ENCODE peak calls at places on chromosome 14, in nine cellular contexts. One of them, this sample, is unnamed. For H3K4me1 and H3K9me3, the result is how much of the 10 kb centered on the place peaks cover.

GRCh38 chr14:52735921-52736489 is 6.0 kb downstream of the STYX start:
- DNase-seq in lower lobe of right lung: no peak
- DNase-seq in breast epithelium: no peak
- DNase-seq in left ventricle myocardium inferior: no peak
- DNase-seq in right lobe of liver: no peak
- DNase-seq in HCT116: no peak
- DNase-seq in esophagus squamous epithelium: no peak
- DNase-seq in A549: no peak
- DNase-seq in CD8-positive, alpha-beta T cell: no peak
- DNase-seq in this sample: no peak

GRCh38 chr14:102907303-102907844 is 15.1 kb upstream of the AMN start:
- DNase-seq in lower lobe of right lung: peak
- DNase-seq in breast epithelium: no peak
- DNase-seq in left ventricle myocardium inferior: no peak
- DNase-seq in right lobe of liver: no peak
- DNase-seq in HCT116: no peak
- DNase-seq in esophagus squamous epithelium: no peak
- DNase-seq in A549: no peak
- DNase-seq in CD8-positive, alpha-beta T cell: no peak
- DNase-seq in this sample: no peak

GRCh38 chr14:88505621-88506020 is 49.2 kb downstream of the PTPN21 start:
- DNase-seq in lower lobe of right lung: no peak
- DNase-seq in breast epithelium: no peak
- DNase-seq in left ventricle myocardium inferior: no peak
- DNase-seq in right lobe of liver: no peak
- DNase-seq in HCT116: no peak
- DNase-seq in esophagus squamous epithelium: no peak
- DNase-seq in A549: no peak
- DNase-seq in CD8-positive, alpha-beta T cell: no peak
- DNase-seq in this sample: no peak

GRCh38 chr14:73457050-73457934 is 1.1 kb downstream of the NUMB start:
- DNase-seq in lower lobe of right lung: peak
- DNase-seq in breast epithelium: no peak
- DNase-seq in left ventricle myocardium inferior: peak
- DNase-seq in right lobe of liver: peak
- DNase-seq in HCT116: no peak
- DNase-seq in esophagus squamous epithelium: no peak
- DNase-seq in A549: peak
- DNase-seq in CD8-positive, alpha-beta T cell: no peak
- DNase-seq in this sample: peak

GRCh38 chr14:97387252-97387882 is 590.2 kb downstream of the VRK1 start:
- DNase-seq in lower lobe of right lung: no peak
- DNase-seq in breast epithelium: no peak
- DNase-seq in left ventricle myocardium inferior: no peak
- DNase-seq in right lobe of liver: no peak
- DNase-seq in HCT116: no peak
- DNase-seq in esophagus squamous epithelium: no peak
- DNase-seq in A549: no peak
- DNase-seq in CD8-positive, alpha-beta T cell: no peak
- DNase-seq in this sample: no peak

GRCh38 chr14:96711559-96712267 is 85.5 kb upstream of the VRK1 start:
- DNase-seq in lower lobe of right lung: no peak
- DNase-seq in breast epithelium: no peak
- DNase-seq in left ventricle myocardium inferior: no peak
- DNase-seq in right lobe of liver: no peak
- DNase-seq in HCT116: no peak
- DNase-seq in esophagus squamous epithelium: no peak
- DNase-seq in A549: no peak
- DNase-seq in CD8-positive, alpha-beta T cell: no peak
- DNase-seq in this sample: no peak

GRCh38 chr14:50794063-50794645 is 36.8 kb downstream of the NIN start:
- DNase-seq in lower lobe of right lung: no peak
- DNase-seq in breast epithelium: no peak
- DNase-seq in left ventricle myocardium inferior: no peak
- DNase-seq in right lobe of liver: no peak
- DNase-seq in HCT116: no peak
- DNase-seq in esophagus squamous epithelium: no peak
- DNase-seq in A549: no peak
- DNase-seq in CD8-positive, alpha-beta T cell: no peak
- DNase-seq in this sample: no peak

GRCh38 chr14:51573607-51574006 is 78.1 kb upstream of the FRMD6 start:
- DNase-seq in lower lobe of right lung: no peak
- DNase-seq in breast epithelium: no peak
- DNase-seq in left ventricle myocardium inferior: no peak
- DNase-seq in right lobe of liver: no peak
- DNase-seq in HCT116: no peak
- DNase-seq in esophagus squamous epithelium: no peak
- DNase-seq in A549: no peak
- DNase-seq in CD8-positive, alpha-beta T cell: no peak
- DNase-seq in this sample: no peak

GRCh38 chr14:80954771-80955299 is 586 bp upstream of the TSHR start:
- DNase-seq in lower lobe of right lung: peak
- DNase-seq in breast epithelium: peak
- DNase-seq in left ventricle myocardium inferior: peak
- DNase-seq in right lobe of liver: peak
- DNase-seq in HCT116: peak
- DNase-seq in esophagus squamous epithelium: no peak
- DNase-seq in A549: peak
- DNase-seq in CD8-positive, alpha-beta T cell: peak
- DNase-seq in this sample: peak

DNA sequence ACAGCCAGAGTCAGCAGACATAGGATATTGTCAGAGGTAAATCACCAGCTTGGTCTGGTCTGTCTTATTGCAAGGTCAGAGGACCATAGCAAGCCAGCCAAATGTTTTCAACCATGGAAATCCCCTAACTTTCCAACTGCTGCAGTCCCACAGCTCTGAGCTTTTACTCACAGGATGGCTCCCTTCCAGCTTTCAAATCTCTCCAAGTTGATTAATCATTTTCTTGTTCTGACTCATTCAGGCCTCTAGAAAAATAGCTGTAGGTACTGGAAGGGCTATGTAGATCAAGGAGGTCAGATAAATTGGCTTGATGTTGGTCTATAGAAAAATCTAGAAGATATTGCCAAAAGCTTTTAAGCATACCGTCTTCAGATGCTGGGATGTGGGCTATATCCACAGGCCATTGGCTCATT is 413.1 kb downstream of the RAD51B start:
- DNase-seq in lower lobe of right lung: no peak
- DNase-seq in breast epithelium: no peak
- DNase-seq in left ventricle myocardium inferior: no peak
- DNase-seq in right lobe of liver: peak
- DNase-seq in HCT116: peak
- DNase-seq in esophagus squamous epithelium: no peak
- DNase-seq in A549: peak
- DNase-seq in CD8-positive, alpha-beta T cell: no peak
- DNase-seq in this sample: peak
- H3K4me1 ChIP-seq in lower lobe of right lung: under half
- H3K4me1 ChIP-seq in breast epithelium: under half
- H3K4me1 ChIP-seq in left ventricle myocardium inferior: under half
- H3K4me1 ChIP-seq in right lobe of liver: under half
- H3K4me1 ChIP-seq in HCT116: half or more
- H3K4me1 ChIP-seq in esophagus squamous epithelium: under half
- H3K4me1 ChIP-seq in A549: half or more
- H3K4me1 ChIP-seq in CD8-positive, alpha-beta T cell: under half
- H3K4me1 ChIP-seq in this sample: under half

DNA sequence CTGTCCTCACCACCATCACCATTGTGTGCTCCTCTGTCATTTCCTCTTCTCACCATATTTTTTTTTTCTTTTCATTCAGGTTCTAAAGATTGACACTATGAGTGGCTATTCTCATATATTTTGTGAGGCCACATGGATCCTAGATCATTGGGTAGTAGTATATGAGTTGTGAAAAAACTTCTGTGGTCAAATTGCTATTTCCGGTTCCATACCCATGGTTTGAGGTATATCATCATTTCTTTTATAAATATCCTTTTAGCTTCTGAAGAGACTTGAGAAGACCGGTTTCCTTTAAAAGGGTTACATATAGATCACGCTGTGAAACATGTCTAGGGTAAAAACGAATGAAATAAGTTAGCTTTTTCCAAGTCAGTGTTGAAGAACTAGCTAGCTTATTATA is 769.3 kb downstream of the NOVA1 start:
- DNase-seq in lower lobe of right lung: no peak
- DNase-seq in breast epithelium: no peak
- DNase-seq in left ventricle myocardium inferior: no peak
- DNase-seq in right lobe of liver: no peak
- DNase-seq in HCT116: no peak
- DNase-seq in esophagus squamous epithelium: no peak
- DNase-seq in A549: no peak
- DNase-seq in CD8-positive, alpha-beta T cell: no peak
- DNase-seq in this sample: no peak
- H3K9me3 ChIP-seq in lower lobe of right lung: under half
- H3K9me3 ChIP-seq in breast epithelium: under half
- H3K9me3 ChIP-seq in left ventricle myocardium inferior: under half
- H3K9me3 ChIP-seq in right lobe of liver: under half
- H3K9me3 ChIP-seq in HCT116: under half
- H3K9me3 ChIP-seq in esophagus squamous epithelium: under half
- H3K9me3 ChIP-seq in A549: under half
- H3K9me3 ChIP-seq in CD8-positive, alpha-beta T cell: under half
- H3K9me3 ChIP-seq in this sample: under half

GRCh38 chr14:106378191-106378590 is 851.8 kb downstream of the TMEM121 start:
- DNase-seq in lower lobe of right lung: no peak
- DNase-seq in breast epithelium: no peak
- DNase-seq in left ventricle myocardium inferior: no peak
- DNase-seq in right lobe of liver: no peak
- DNase-seq in HCT116: no peak
- DNase-seq in esophagus squamous epithelium: no peak
- DNase-seq in A549: no peak
- DNase-seq in CD8-positive, alpha-beta T cell: peak
- DNase-seq in this sample: peak
- TF ChIP-seq CTCF in lower lobe of right lung: peak
- TF ChIP-seq CTCF in breast epithelium: no peak
- TF ChIP-seq CTCF in left ventricle myocardium inferior: no peak
- TF ChIP-seq CTCF in right lobe of liver: peak
- TF ChIP-seq CTCF in HCT116: no peak
- TF ChIP-seq CTCF in esophagus squamous epithelium: peak
- TF ChIP-seq CTCF in A549: no peak
- TF ChIP-seq CTCF in CD8-positive, alpha-beta T cell: peak
- TF ChIP-seq CTCF in this sample: no peak

DNA sequence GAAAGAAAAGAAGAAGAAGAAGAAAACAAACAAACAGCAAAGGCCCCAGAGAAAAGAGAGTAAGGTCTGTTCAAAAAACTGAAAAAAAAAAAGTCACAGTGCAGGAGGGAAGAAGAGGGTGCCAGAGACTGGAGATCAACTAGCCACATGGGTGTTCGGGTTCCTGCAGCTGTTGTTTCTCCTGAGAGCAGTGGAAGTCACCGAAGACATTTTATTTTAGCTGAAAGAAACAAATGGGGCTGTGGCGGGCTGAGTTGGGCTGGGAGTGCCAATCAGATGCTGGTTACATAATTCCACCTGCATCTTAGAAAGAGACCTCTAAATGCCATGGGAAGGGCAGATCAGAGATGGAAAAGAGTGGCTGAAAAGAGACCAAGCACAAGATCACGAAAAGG is 33.9 kb downstream of the ACTN1 start:
- DNase-seq in lower lobe of right lung: no peak
- DNase-seq in breast epithelium: no peak
- DNase-seq in left ventricle myocardium inferior: no peak
- DNase-seq in right lobe of liver: no peak
- DNase-seq in HCT116: no peak
- DNase-seq in esophagus squamous epithelium: no peak
- DNase-seq in A549: no peak
- DNase-seq in CD8-positive, alpha-beta T cell: no peak
- DNase-seq in this sample: no peak
- H3K4me1 ChIP-seq in lower lobe of right lung: half or more
- H3K4me1 ChIP-seq in breast epithelium: half or more
- H3K4me1 ChIP-seq in left ventricle myocardium inferior: half or more
- H3K4me1 ChIP-seq in right lobe of liver: under half
- H3K4me1 ChIP-seq in HCT116: under half
- H3K4me1 ChIP-seq in esophagus squamous epithelium: half or more
- H3K4me1 ChIP-seq in A549: half or more
- H3K4me1 ChIP-seq in CD8-positive, alpha-beta T cell: half or more
- H3K4me1 ChIP-seq in this sample: half or more

GRCh38 chr14:45673420-45673819 is 420.4 kb upstream of the MIS18BP1 start:
- DNase-seq in lower lobe of right lung: no peak
- DNase-seq in breast epithelium: no peak
- DNase-seq in left ventricle myocardium inferior: no peak
- DNase-seq in right lobe of liver: no peak
- DNase-seq in HCT116: no peak
- DNase-seq in esophagus squamous epithelium: no peak
- DNase-seq in A549: no peak
- DNase-seq in CD8-positive, alpha-beta T cell: no peak
- DNase-seq in this sample: no peak
- H3K9me3 ChIP-seq in lower lobe of right lung: under half
- H3K9me3 ChIP-seq in breast epithelium: under half
- H3K9me3 ChIP-seq in left ventricle myocardium inferior: under half
- H3K9me3 ChIP-seq in right lobe of liver: under half
- H3K9me3 ChIP-seq in HCT116: under half
- H3K9me3 ChIP-seq in esophagus squamous epithelium: under half
- H3K9me3 ChIP-seq in A549: under half
- H3K9me3 ChIP-seq in CD8-positive, alpha-beta T cell: under half
- H3K9me3 ChIP-seq in this sample: under half

This sample was measured in heart left ventricle.